ENCODE peak calls at places on chromosomes 2 and 18, in four cellular contexts. T, X, L and P are unnamed samples.

GRCh38 chr18:12694032-12694431 is 8.5 kb downstream of the CEP76 start:
- DNase-seq in L (no peak), T (no peak), X (no peak), P (no peak)

GRCh38 chr2:138948070-138948539 is 167.9 kb upstream of the NXPH2 start:
- DNase-seq in X (peak), L (no peak), T (no peak), P (peak)

GRCh38 chr18:77077836-77078456 is 54.6 kb downstream of the MBP start:
- DNase-seq in L (no peak), X (no peak), T (no peak), P (peak)

GRCh38 chr2:52810460-52810859 is 957.1 kb upstream of the CHAC2 start:
- DNase-seq in L (no peak), X (no peak), T (no peak), P (peak)

GRCh38 chr2:98379311-98380202 is 33.3 kb downstream of the CNGA3 start:
- DNase-seq in L (no peak), X (no peak), T (no peak), P (no peak)

GRCh38 chr18:25111382-25112070 is 240.4 kb downstream of the ZNF521 start:
- DNase-seq in X (no peak), L (no peak), T (no peak), P (no peak)

GRCh38 chr2:198028955-198029354 is 224.6 kb downstream of the PLCL1 start:
- DNase-seq in X (no peak), L (no peak), T (no peak), P (no peak)

GRCh38 chr2:105421053-105421452 is 22.2 kb upstream of the FHL2 start:
- DNase-seq in T (no peak), X (no peak), L (no peak), P (no peak)

GRCh38 chr2:97739893-97740245 is 26.5 kb downstream of the ZAP70 start:
- DNase-seq in T (no peak), L (no peak), X (no peak), P (no peak)